ENCODE peak calls at places on chromosomes 7 and 10, in eight cellular contexts. C, W, S, F, Y, Q, B and H are unnamed samples.

GRCh38 chr7:12217311-12217710 is 6.2 kb downstream of the TMEM106B start:
- DNase-seq in C (no peak), W (no peak), S (no peak), F (no peak), Y (no peak), Q (no peak), B (no peak), H (no peak)

GRCh38 chr10:3487228-3487627 is 297.8 kb downstream of the KLF6 start:
- DNase-seq in C (no peak), W (no peak), S (no peak), F (no peak), Y (no peak), Q (no peak), B (peak), H (no peak)

GRCh38 chr7:68434857-68435256 is 1163.4 kb upstream of the AUTS2 start:
- DNase-seq in C (no peak), W (no peak), S (no peak), F (no peak), Y (no peak), Q (no peak), B (no peak), H (no peak)

GRCh38 chr7:44114586-44115310 is 8.6 kb downstream of the POLD2 start:
- DNase-seq in C (no peak), W (peak), S (peak), F (no peak), Y (no peak), Q (no peak), B (no peak), H (no peak)

GRCh38 chr7:70568674-70569334 is 563.1 kb upstream of the GALNT17 start:
- DNase-seq in C (no peak), W (peak), S (no peak), F (no peak), Y (no peak), Q (no peak), B (no peak), H (no peak)

GRCh38 chr10:48517482-48517881 is 87.4 kb downstream of the ARHGAP22 start:
- DNase-seq in C (no peak), W (no peak), S (no peak), F (no peak), Y (no peak), Q (no peak), B (no peak), H (no peak)

GRCh38 chr10:71086439-71087080 is 125.8 kb upstream of the UNC5B start:
- DNase-seq in C (no peak), W (no peak), S (no peak), F (no peak), Y (no peak), Q (no peak), B (no peak), H (no peak)

GRCh38 chr7:52753855-52754254 is 281.6 kb upstream of the POM121L12 start:
- DNase-seq in C (no peak), W (no peak), S (no peak), F (no peak), Y (no peak), Q (no peak), B (no peak), H (no peak)

GRCh38 chr10:47380341-47381215 is 3.5 kb downstream of the ZNF488 start:
- DNase-seq in C (no peak), W (no peak), S (no peak), F (no peak), Y (no peak), Q (no peak), B (no peak), H (no peak)

GRCh38 chr10:93554760-93555432 is 11.6 kb upstream of the FFAR4 start:
- DNase-seq in C (peak), W (no peak), S (peak), F (peak), Y (no peak), Q (peak), B (peak), H (peak)

GRCh38 chr7:116500071-116500853 is 724 bp downstream of the CAV2 start:
- DNase-seq in C (no peak), W (no peak), S (no peak), F (no peak), Y (no peak), Q (no peak), B (peak), H (peak)

GRCh38 chr10:63466168-63466935 is 575 bp upstream of the JMJD1C start:
- DNase-seq in C (peak), W (peak), S (no peak), F (peak), Y (peak), Q (no peak), B (peak), H (peak)

GRCh38 chr7:522071-522937 is 2.7 kb upstream of the PDGFA start:
- DNase-seq in C (no peak), W (peak), S (peak), F (peak), Y (peak), Q (no peak), B (peak), H (peak)

GRCh38 chr7:47040795-47041194 is 541.1 kb downstream of the TNS3 start:
- DNase-seq in C (peak), W (no peak), S (no peak), F (no peak), Y (no peak), Q (no peak), B (no peak), H (no peak)

GRCh38 chr10:69492091-69492745 is 41.0 kb downstream of the TSPAN15 start:
- DNase-seq in C (no peak), W (no peak), S (no peak), F (no peak), Y (no peak), Q (no peak), B (no peak), H (no peak)

GRCh38 chr7:149140784-149141183 is 6.5 kb upstream of the ZNF398 start:
- DNase-seq in C (no peak), W (no peak), S (no peak), F (no peak), Y (no peak), Q (peak), B (no peak), H (no peak)

GRCh38 chr7:22572937-22573336 is 72.9 kb upstream of the STEAP1B start:
- DNase-seq in C (no peak), W (no peak), S (no peak), F (no peak), Y (no peak), Q (no peak), B (no peak), H (no peak)

GRCh38 chr7:155918720-155919399 is 106.6 kb upstream of the SHH start:
- DNase-seq in C (no peak), W (no peak), S (no peak), F (no peak), Y (no peak), Q (no peak), B (no peak), H (peak)

GRCh38 chr7:34747842-34748241 is 89.8 kb downstream of the NPSR1 start:
- DNase-seq in C (no peak), W (no peak), S (no peak), F (peak), Y (no peak), Q (no peak), B (no peak), H (peak)

GRCh38 chr10:43120116-43120947 is 17.9 kb upstream of the CSGALNACT2 start:
- DNase-seq in C (no peak), W (no peak), S (no peak), F (no peak), Y (no peak), Q (no peak), B (no peak), H (no peak)